ENCODE peak calls at places on chromosome 18, in four cellular contexts. One of them, this sample, is unnamed.

GRCh38 chr18:48133675-48134251 is 203.3 kb upstream of the SMAD2 start:
- DNase-seq in mesendoderm: no peak
- DNase-seq in H9: no peak
- DNase-seq in H1: no peak
- DNase-seq in this sample: no peak

GRCh38 chr18:77107218-77107815 is 25.3 kb downstream of the MBP start:
- DNase-seq in mesendoderm: no peak
- DNase-seq in H9: no peak
- DNase-seq in H1: no peak
- DNase-seq in this sample: no peak

GRCh38 chr18:26089247-26090129 is 925 bp downstream of the SS18 start:
- DNase-seq in mesendoderm: peak
- DNase-seq in H9: peak
- DNase-seq in H1: no peak
- DNase-seq in this sample: peak

GRCh38 chr18:42706618-42707017 is 408.9 kb downstream of the RIT2 start:
- DNase-seq in mesendoderm: peak
- DNase-seq in H9: peak
- DNase-seq in H1: no peak
- DNase-seq in this sample: no peak

GRCh38 chr18:68428026-68428425 is 286.9 kb downstream of the TMX3 start:
- DNase-seq in mesendoderm: peak
- DNase-seq in H9: no peak
- DNase-seq in H1: no peak
- DNase-seq in this sample: peak

GRCh38 chr18:10892801-10893595 is 256.4 kb downstream of the PIEZO2 start:
- DNase-seq in mesendoderm: no peak
- DNase-seq in H9: no peak
- DNase-seq in H1: no peak
- DNase-seq in this sample: peak

GRCh38 chr18:51890762-51891161 is 449.2 kb upstream of the DCC start:
- DNase-seq in mesendoderm: no peak
- DNase-seq in H9: no peak
- DNase-seq in H1: no peak
- DNase-seq in this sample: peak

GRCh38 chr18:49762191-49763077 is 50.9 kb downstream of the ACAA2 start:
- DNase-seq in mesendoderm: no peak
- DNase-seq in H9: no peak
- DNase-seq in H1: no peak
- DNase-seq in this sample: no peak

GRCh38 chr18:73670046-73670445 is 477.6 kb downstream of the FBXO15 start:
- DNase-seq in mesendoderm: no peak
- DNase-seq in H9: no peak
- DNase-seq in H1: no peak
- DNase-seq in this sample: no peak

GRCh38 chr18:74023220-74023619 is 124.4 kb downstream of the FBXO15 start:
- DNase-seq in mesendoderm: peak
- DNase-seq in H9: peak
- DNase-seq in H1: no peak
- DNase-seq in this sample: no peak

GRCh38 chr18:36130039-36130831 is 536 bp downstream of the ELP2 start:
- DNase-seq in mesendoderm: no peak
- DNase-seq in H9: no peak
- DNase-seq in H1: no peak
- DNase-seq in this sample: peak

GRCh38 chr18:697771-698170 is 14.7 kb downstream of the ENOSF1 start:
- DNase-seq in mesendoderm: peak
- DNase-seq in H9: peak
- DNase-seq in H1: no peak
- DNase-seq in this sample: no peak

GRCh38 chr18:26312196-26312595 is 86.0 kb downstream of the TAF4B start:
- DNase-seq in mesendoderm: peak
- DNase-seq in H9: no peak
- DNase-seq in H1: no peak
- DNase-seq in this sample: no peak

GRCh38 chr18:8870528-8870927 is 165.2 kb downstream of the MTCL1 start:
- DNase-seq in mesendoderm: no peak
- DNase-seq in H9: no peak
- DNase-seq in H1: no peak
- DNase-seq in this sample: no peak

GRCh38 chr18:60978338-60978737 is 354.9 kb upstream of the CDH20 start:
- DNase-seq in mesendoderm: peak
- DNase-seq in H9: no peak
- DNase-seq in H1: no peak
- DNase-seq in this sample: peak

GRCh38 chr18:5710235-5710634 is 166.4 kb upstream of the EPB41L3 start:
- DNase-seq in mesendoderm: peak
- DNase-seq in H9: no peak
- DNase-seq in H1: no peak
- DNase-seq in this sample: no peak

GRCh38 chr18:8424917-8425725 is 184.1 kb upstream of the RAB12 start:
- DNase-seq in mesendoderm: peak
- DNase-seq in H9: no peak
- DNase-seq in H1: peak
- DNase-seq in this sample: peak

GRCh38 chr18:11047156-11047555 is 102.2 kb downstream of the PIEZO2 start:
- DNase-seq in mesendoderm: peak
- DNase-seq in H9: no peak
- DNase-seq in H1: no peak
- DNase-seq in this sample: peak

GRCh38 chr18:334575-335132 is 66.8 kb upstream of the THOC1 start:
- DNase-seq in mesendoderm: no peak
- DNase-seq in H9: no peak
- DNase-seq in H1: no peak
- DNase-seq in this sample: no peak

GRCh38 chr18:40852406-40852805 is 1102.6 kb upstream of the PIK3C3 start:
- DNase-seq in mesendoderm: no peak
- DNase-seq in H9: no peak
- DNase-seq in H1: no peak
- DNase-seq in this sample: no peak

GRCh38 chr18:77063256-77063655 is 69.3 kb downstream of the MBP start:
- DNase-seq in mesendoderm: no peak
- DNase-seq in H9: no peak
- DNase-seq in H1: no peak
- DNase-seq in this sample: peak

GRCh38 chr18:24934231-24934932 is 417.6 kb downstream of the ZNF521 start:
- DNase-seq in mesendoderm: no peak
- DNase-seq in H9: no peak
- DNase-seq in H1: no peak
- DNase-seq in this sample: no peak

GRCh38 chr18:49681387-49681786 is 119.5 kb downstream of the LIPG start:
- DNase-seq in mesendoderm: no peak
- DNase-seq in H9: no peak
- DNase-seq in H1: no peak
- DNase-seq in this sample: no peak

GRCh38 chr18:47793609-47794008 is 136.8 kb downstream of the SMAD2 start:
- DNase-seq in mesendoderm: no peak
- DNase-seq in H9: no peak
- DNase-seq in H1: no peak
- DNase-seq in this sample: no peak

GRCh38 chr18:7414459-7414858 is 152.7 kb upstream of the PTPRM start:
- DNase-seq in mesendoderm: no peak
- DNase-seq in H9: no peak
- DNase-seq in H1: no peak
- DNase-seq in this sample: no peak

DNA sequence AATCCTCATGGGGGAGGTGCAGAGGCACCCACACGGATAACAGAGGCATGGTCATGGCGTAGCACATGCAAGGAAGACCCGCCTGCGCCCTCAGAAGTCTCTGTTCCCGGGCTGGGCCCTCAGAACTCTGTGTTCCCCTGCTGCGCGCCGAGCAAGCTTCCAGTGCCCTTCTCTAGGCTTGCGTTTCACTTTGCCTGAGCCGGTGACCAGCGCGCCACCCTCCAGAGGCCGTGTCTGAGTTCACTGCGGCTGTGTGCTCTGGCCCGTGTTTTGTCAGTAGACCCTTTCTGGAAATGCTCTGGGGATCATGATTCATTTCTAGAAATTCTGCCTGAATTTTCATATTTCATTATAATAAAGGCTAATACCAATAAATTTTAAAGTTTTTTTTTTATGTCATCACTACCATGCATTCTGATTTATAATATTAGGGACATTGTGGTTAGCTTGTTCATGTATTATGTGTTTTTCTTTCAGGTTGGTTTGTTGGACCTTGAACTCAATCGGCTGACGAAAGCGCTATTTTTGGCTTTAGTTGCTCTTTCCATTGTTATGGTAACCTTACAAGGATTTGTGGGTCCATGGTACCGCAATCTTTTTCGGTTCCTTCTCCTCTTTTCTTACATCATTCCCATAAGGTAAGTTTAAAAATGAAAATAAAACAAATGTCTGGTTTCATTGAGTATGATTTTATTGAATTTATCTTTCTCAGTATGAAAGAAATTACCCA is 142.7 kb upstream of the NFATC1 start:
- DNase-seq in mesendoderm: no peak
- DNase-seq in H9: no peak
- DNase-seq in H1: no peak
- DNase-seq in this sample: no peak
- H3K56ac ChIP-seq in mesendoderm: no peak
- H3K56ac ChIP-seq in H9: no peak
- H3K56ac ChIP-seq in H1: no peak
- H3K56ac ChIP-seq in this sample: no peak

GRCh38 chr18:12324991-12325725 is 17.1 kb downstream of the TUBB6 start:
- DNase-seq in mesendoderm: no peak
- DNase-seq in H9: no peak
- DNase-seq in H1: no peak
- DNase-seq in this sample: no peak
- H3K18ac ChIP-seq in mesendoderm: no peak
- H3K18ac ChIP-seq in H9: no peak
- H3K18ac ChIP-seq in H1: no peak
- H3K18ac ChIP-seq in this sample: no peak

GRCh38 chr18:21584391-21584790 is 16.1 kb downstream of the ESCO1 start:
- DNase-seq in mesendoderm: no peak
- DNase-seq in H9: no peak
- DNase-seq in H1: no peak
- DNase-seq in this sample: no peak
- H3K56ac ChIP-seq in mesendoderm: no peak
- H3K56ac ChIP-seq in H9: no peak
- H3K56ac ChIP-seq in H1: no peak
- H3K56ac ChIP-seq in this sample: no peak

DNA sequence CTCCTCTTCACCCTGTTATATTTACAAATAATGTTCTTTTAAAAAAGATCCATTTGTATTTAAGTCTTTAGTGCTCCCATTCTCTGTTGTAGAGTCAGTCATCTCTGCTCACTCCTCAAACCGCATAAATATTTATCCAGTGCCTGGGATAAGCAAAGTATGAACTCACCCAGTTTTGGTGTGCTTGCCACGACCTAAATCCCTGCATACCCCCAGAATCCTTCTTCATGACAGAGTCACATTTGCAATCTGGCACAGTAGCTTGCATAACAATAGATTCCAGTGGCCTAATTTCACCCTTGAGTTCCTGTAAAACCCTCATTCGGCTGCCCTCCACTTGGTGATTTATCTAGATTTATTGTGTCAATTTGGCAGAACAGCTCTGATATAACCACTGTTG is 92.8 kb downstream of the DTNA start:
- DNase-seq in mesendoderm: no peak
- DNase-seq in H9: no peak
- DNase-seq in H1: no peak
- DNase-seq in this sample: peak
- H3K18ac ChIP-seq in mesendoderm: no peak
- H3K18ac ChIP-seq in H9: no peak
- H3K18ac ChIP-seq in H1: no peak
- H3K18ac ChIP-seq in this sample: no peak

GRCh38 chr18:56702946-56703345 is 51.8 kb downstream of the WDR7 start:
- DNase-seq in mesendoderm: peak
- DNase-seq in H9: no peak
- DNase-seq in H1: no peak
- DNase-seq in this sample: peak
- H3K56ac ChIP-seq in mesendoderm: no peak
- H3K56ac ChIP-seq in H9: no peak
- H3K56ac ChIP-seq in H1: no peak
- H3K56ac ChIP-seq in this sample: no peak

GRCh38 chr18:75208055-75208835 is 694 bp downstream of the PTGR3 start:
- DNase-seq in mesendoderm: peak
- DNase-seq in H9: peak
- DNase-seq in H1: no peak
- DNase-seq in this sample: peak
- H3K18ac ChIP-seq in mesendoderm: peak
- H3K18ac ChIP-seq in H9: no peak
- H3K18ac ChIP-seq in H1: peak
- H3K18ac ChIP-seq in this sample: peak